ENCODE peak calls at places on chromosomes 1 and 21, in eight cellular contexts. M is HCT116, G is A673, J is left lung, B is neuronal stem cell, Y is cardiac muscle cell, T is transverse colon, A is heart right ventricle. P is an unnamed sample.

GRCh38 chr1:205568135-205568468 is 63.6 kb downstream of the CDK18 start:
- DNase-seq in M (no peak), G (no peak), J (no peak), B (no peak), Y (no peak), T (peak), A (no peak), P (no peak)

GRCh38 chr1:47659141-47659540 is 221.3 kb downstream of the FOXD2 start:
- DNase-seq in M (no peak), G (no peak), J (no peak), B (peak), Y (no peak), T (no peak), A (no peak), P (no peak)

GRCh38 chr1:207966521-207966920 is 55.6 kb upstream of the CD34 start:
- DNase-seq in M (no peak), G (no peak), J (no peak), B (no peak), Y (no peak), T (no peak), A (no peak), P (no peak)

GRCh38 chr1:119348941-119349340 is 19.6 kb upstream of the HAO2 start:
- DNase-seq in M (no peak), G (no peak), J (no peak), B (no peak), Y (no peak), T (no peak), A (no peak), P (no peak)

GRCh38 chr1:7636801-7637526 is 134.1 kb upstream of the VAMP3 start:
- DNase-seq in M (no peak), G (no peak), J (no peak), B (no peak), Y (no peak), T (no peak), A (no peak), P (no peak)

GRCh38 chr1:222462598-222462997 is 85.3 kb downstream of the HHIPL2 start:
- DNase-seq in M (no peak), G (no peak), J (no peak), B (no peak), Y (no peak), T (no peak), A (no peak), P (no peak)

GRCh38 chr21:45836268-45836655 is 145.3 kb upstream of the COL6A1 start:
- DNase-seq in M (no peak), G (no peak), J (no peak), B (no peak), Y (peak), T (no peak), A (no peak), P (no peak)

GRCh38 chr1:153347856-153348255 is 785 bp downstream of the PGLYRP4 start:
- DNase-seq in M (no peak), G (no peak), J (no peak), B (no peak), Y (no peak), T (no peak), A (no peak), P (no peak)

GRCh38 chr1:63662846-63663245 is 69.6 kb downstream of the PGM1 start:
- DNase-seq in M (peak), G (no peak), J (no peak), B (no peak), Y (peak), T (no peak), A (no peak), P (no peak)

GRCh38 chr21:16751705-16752104 is 761.1 kb upstream of the CXADR start:
- DNase-seq in M (no peak), G (no peak), J (no peak), B (no peak), Y (no peak), T (no peak), A (no peak), P (no peak)

GRCh38 chr1:203985044-203985443 is 87.9 kb upstream of the SOX13 start:
- DNase-seq in M (no peak), G (peak), J (no peak), B (peak), Y (peak), T (no peak), A (no peak), P (no peak)

GRCh38 chr1:77370588-77371306 is 88.9 kb downstream of the AK5 start:
- DNase-seq in M (no peak), G (no peak), J (no peak), B (no peak), Y (peak), T (no peak), A (no peak), P (no peak)

GRCh38 chr1:77571642-77572041 is 110.8 kb downstream of the ZZZ3 start:
- DNase-seq in M (no peak), G (no peak), J (no peak), B (no peak), Y (no peak), T (no peak), A (no peak), P (no peak)

GRCh38 chr1:191206808-191207207 is 729.1 kb upstream of the BRINP3 start:
- DNase-seq in M (peak), G (peak), J (no peak), B (no peak), Y (no peak), T (no peak), A (no peak), P (no peak)

GRCh38 chr1:53894644-53895043 is 657 bp downstream of the DIO1 start:
- DNase-seq in M (no peak), G (no peak), J (no peak), B (no peak), Y (no peak), T (no peak), A (no peak), P (no peak)

GRCh38 chr1:4044967-4045366 is 144.9 kb upstream of the C1orf174 start:
- DNase-seq in M (no peak), G (no peak), J (no peak), B (no peak), Y (no peak), T (no peak), A (no peak), P (no peak)

GRCh38 chr1:211713231-211713630 is 37.8 kb upstream of the NEK2 start:
- DNase-seq in M (no peak), G (no peak), J (no peak), B (no peak), Y (peak), T (no peak), A (no peak), P (no peak)

GRCh38 chr1:20095564-20096434 is 23.5 kb downstream of the PLA2G2D start:
- DNase-seq in M (no peak), G (no peak), J (peak), B (no peak), Y (peak), T (no peak), A (no peak), P (no peak)

GRCh38 chr1:226355679-226356583 is 47.0 kb upstream of the LIN9 start:
- DNase-seq in M (no peak), G (no peak), J (no peak), B (no peak), Y (no peak), T (peak), A (peak), P (no peak)

GRCh38 chr1:110616587-110616986 is 10.4 kb upstream of the KCNA2 start:
- DNase-seq in M (no peak), G (peak), J (no peak), B (no peak), Y (peak), T (no peak), A (no peak), P (no peak)

GRCh38 chr21:35652196-35652595 is 408.1 kb downstream of the SETD4 start:
- DNase-seq in M (no peak), G (no peak), J (no peak), B (no peak), Y (no peak), T (no peak), A (no peak), P (no peak)

GRCh38 chr1:19101244-19101643 is 108.8 kb downstream of the UBR4 start:
- DNase-seq in M (no peak), G (no peak), J (no peak), B (no peak), Y (no peak), T (no peak), A (no peak), P (no peak)

GRCh38 chr1:214136336-214136735 is 144.6 kb upstream of the SMYD2 start:
- DNase-seq in M (no peak), G (no peak), J (no peak), B (no peak), Y (peak), T (no peak), A (no peak), P (no peak)

GRCh38 chr1:54825696-54826095 is 24.6 kb upstream of the TTC22 start:
- DNase-seq in M (no peak), G (no peak), J (no peak), B (no peak), Y (no peak), T (no peak), A (no peak), P (no peak)

GRCh38 chr1:246221390-246222240 is 285.5 kb downstream of the SMYD3 start:
- DNase-seq in M (no peak), G (no peak), J (no peak), B (no peak), Y (no peak), T (no peak), A (no peak), P (no peak)

GRCh38 chr1:222552882-222553281 is 5.0 kb upstream of the HHIPL2 start:
- DNase-seq in M (no peak), G (no peak), J (no peak), B (no peak), Y (peak), T (no peak), A (no peak), P (no peak)

GRCh38 chr1:87594736-87595383 is 266.2 kb downstream of the LMO4 start:
- DNase-seq in M (no peak), G (no peak), J (no peak), B (no peak), Y (no peak), T (no peak), A (no peak), P (no peak)

GRCh38 chr1:22044690-22045420 is 7.7 kb upstream of the CDC42 start:
- DNase-seq in M (no peak), G (no peak), J (no peak), B (no peak), Y (peak), T (no peak), A (no peak), P (no peak)

GRCh38 chr1:119132179-119132578 is 8.3 kb downstream of the WARS2 start:
- DNase-seq in M (no peak), G (no peak), J (no peak), B (no peak), Y (no peak), T (no peak), A (no peak), P (no peak)

GRCh38 chr1:159941139-159941866 is 4.1 kb downstream of the IGSF9 start:
- DNase-seq in M (no peak), G (no peak), J (no peak), B (peak), Y (no peak), T (no peak), A (no peak), P (no peak)
- H3K27ac ChIP-seq in M (no peak), G (no peak), J (no peak), B (peak), Y (no peak), T (no peak), A (no peak), P (no peak)

GRCh38 chr1:38451541-38451993 is 405.0 kb upstream of the POU3F1 start:
- DNase-seq in M (no peak), G (peak), J (no peak), B (no peak), Y (peak), T (no peak), A (no peak), P (no peak)
- H3K27ac ChIP-seq in M (no peak), G (no peak), J (no peak), B (no peak), Y (no peak), T (no peak), A (no peak), P (no peak)

GRCh38 chr1:234870020-234870378 is 258.6 kb downstream of the TOMM20 start:
- DNase-seq in M (no peak), G (no peak), J (no peak), B (no peak), Y (no peak), T (no peak), A (no peak), P (no peak)

GRCh38 chr1:234871039-234871709 is 257.5 kb downstream of the TOMM20 start:
- DNase-seq in M (no peak), G (no peak), J (no peak), B (no peak), Y (no peak), T (no peak), A (no peak), P (no peak)

GRCh38 chr1:234869182-234870019 is 259.2 kb downstream of the TOMM20 start:
- DNase-seq in M (no peak), G (no peak), J (peak), B (no peak), Y (no peak), T (no peak), A (no peak), P (no peak)

GRCh38 chr1:234871710-234872262 is 256.9 kb downstream of the TOMM20 start:
- DNase-seq in M (no peak), G (no peak), J (no peak), B (no peak), Y (peak), T (no peak), A (no peak), P (no peak)

DNA sequence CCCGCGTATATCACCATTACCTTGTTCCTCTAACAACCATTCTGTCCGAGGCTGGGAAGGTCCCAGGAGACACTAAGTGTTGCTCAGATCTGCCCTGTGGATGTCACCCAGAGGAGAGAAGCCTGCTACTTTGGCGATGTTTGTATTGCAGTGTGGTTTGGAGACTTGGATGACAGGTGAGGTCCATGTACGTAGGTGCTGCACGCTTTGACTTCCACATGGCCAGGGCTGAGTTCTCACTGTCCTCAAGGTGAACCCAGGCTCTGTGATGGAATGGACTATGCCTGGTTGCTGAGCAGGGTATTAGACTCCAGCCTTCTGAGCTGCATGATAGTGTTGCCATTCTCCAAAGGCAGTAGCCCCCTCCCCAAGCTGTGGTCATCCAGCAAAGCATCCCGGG is 258.1 kb downstream of the TOMM20 start:
- DNase-seq in M (no peak), G (no peak), J (no peak), B (no peak), Y (no peak), T (no peak), A (no peak), P (no peak)
- H3K27ac ChIP-seq in M (no peak), G (no peak), J (no peak), B (no peak), Y (no peak), T (no peak), A (no peak), P (no peak)

GRCh38 chr1:236515443-236515958 is 8.3 kb upstream of the LGALS8 start:
- DNase-seq in M (no peak), G (no peak), J (no peak), B (no peak), Y (peak), T (no peak), A (no peak), P (no peak)
- H3K27ac ChIP-seq in M (no peak), G (no peak), J (no peak), B (no peak), Y (no peak), T (no peak), A (no peak), P (no peak)

GRCh38 chr1:61316493-61316892 is 234.1 kb downstream of the NFIA start:
- DNase-seq in M (no peak), G (no peak), J (no peak), B (no peak), Y (no peak), T (no peak), A (no peak), P (no peak)
- H3K27ac ChIP-seq in M (no peak), G (no peak), J (no peak), B (no peak), Y (no peak), T (peak), A (peak), P (no peak)

DNA sequence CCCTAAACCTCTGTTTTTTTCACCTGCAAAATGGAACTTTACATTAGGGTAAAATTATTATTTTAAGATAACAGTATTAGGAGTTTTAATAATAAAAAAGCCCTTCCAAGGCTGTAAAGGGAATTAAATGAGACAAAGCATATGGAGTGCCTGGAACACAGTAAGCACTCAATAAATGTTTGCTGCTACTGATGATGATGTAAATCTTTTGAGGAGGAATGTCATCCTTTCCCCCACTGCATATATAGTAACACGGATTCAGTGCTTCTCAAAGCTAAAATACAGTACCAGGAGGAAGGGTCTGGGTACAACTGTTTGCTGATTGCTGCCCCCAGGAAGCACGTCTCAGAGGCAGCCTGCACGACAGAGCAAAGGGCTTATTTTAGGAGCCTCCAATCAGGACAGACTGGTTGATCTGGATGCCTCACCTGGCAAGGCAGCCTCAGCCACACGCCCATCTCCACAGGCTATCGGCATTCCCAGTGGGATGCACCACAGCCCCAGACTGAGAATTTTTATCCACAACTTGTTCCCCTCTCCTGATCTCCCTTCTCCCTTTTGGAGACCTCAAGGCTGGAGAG is 64.4 kb downstream of the GADD45A start:
- DNase-seq in M (no peak), G (no peak), J (no peak), B (no peak), Y (no peak), T (peak), A (no peak), P (no peak)
- H3K27ac ChIP-seq in M (peak), G (peak), J (peak), B (peak), Y (peak), T (peak), A (no peak), P (no peak)

GRCh38 chr1:61278966-61279365 is 196.6 kb downstream of the NFIA start:
- DNase-seq in M (no peak), G (no peak), J (no peak), B (no peak), Y (no peak), T (no peak), A (no peak), P (no peak)
- H3K27ac ChIP-seq in M (no peak), G (no peak), J (no peak), B (no peak), Y (no peak), T (peak), A (no peak), P (no peak)

GRCh38 chr1:10794724-10795304 is 1.6 kb downstream of the CASZ1 start:
- DNase-seq in M (no peak), G (peak), J (no peak), B (no peak), Y (no peak), T (no peak), A (peak), P (no peak)
- H3K27ac ChIP-seq in M (no peak), G (no peak), J (peak), B (no peak), Y (peak), T (peak), A (peak), P (no peak)

GRCh38 chr1:109253803-109254620 is 4.7 kb downstream of the CELSR2 start:
- DNase-seq in M (no peak), G (no peak), J (no peak), B (peak), Y (peak), T (no peak), A (no peak), P (no peak)
- H3K27ac ChIP-seq in M (no peak), G (peak), J (peak), B (peak), Y (no peak), T (peak), A (no peak), P (peak)